ENCODE peak calls at places on chromosomes 6 and 20, in five cellular contexts. H, Y, X, V and A are unnamed samples. For H3K27me3, the result is how much of the 10 kb centered on the place peaks cover.

GRCh38 chr6:153003294-153003645 is 761 bp upstream of the MTRF1L start:
- DNase-seq in H (no peak), V (no peak), X (peak), Y (no peak), A (no peak)

GRCh38 chr6:21256197-21256596 is 337.4 kb upstream of the SOX4 start:
- DNase-seq in Y (no peak), V (no peak), H (no peak), X (no peak), A (no peak)

GRCh38 chr6:3798211-3798909 is 46.8 kb upstream of the PXDC1 start:
- DNase-seq in X (no peak), Y (no peak), H (no peak), V (no peak), A (no peak)

GRCh38 chr6:1608222-1608975 is 1.3 kb upstream of the FOXC1 start:
- DNase-seq in Y (no peak), H (no peak), V (no peak), X (peak), A (no peak)

GRCh38 chr6:90471297-90471696 is 115.6 kb downstream of the MAP3K7 start:
- DNase-seq in V (no peak), X (no peak), Y (peak), H (no peak), A (no peak)

GRCh38 chr20:37912874-37913273 is 9.9 kb downstream of the VSTM2L start:
- DNase-seq in X (no peak), Y (no peak), H (no peak), V (no peak), A (no peak)

GRCh38 chr6:75488026-75488425 is 5.6 kb downstream of the FILIP1 start:
- DNase-seq in X (no peak), Y (no peak), H (peak), V (no peak), A (no peak)

GRCh38 chr6:83190596-83190995 is 2.5 kb downstream of the PGM3 start:
- DNase-seq in V (no peak), X (no peak), H (no peak), Y (no peak), A (no peak)

GRCh38 chr20:22974354-22974753 is 60.8 kb upstream of the SSTR4 start:
- DNase-seq in V (no peak), H (no peak), X (peak), Y (no peak), A (no peak)

GRCh38 chr20:23152308-23152892 is 66.3 kb upstream of the CD93 start:
- DNase-seq in H (no peak), V (peak), Y (peak), X (no peak), A (no peak)

GRCh38 chr6:1778693-1779235 is 169.0 kb downstream of the FOXC1 start:
- DNase-seq in Y (no peak), X (no peak), V (no peak), H (no peak), A (no peak)

GRCh38 chr20:34331838-34332237 is 28.7 kb upstream of the AHCY start:
- DNase-seq in Y (no peak), X (no peak), H (no peak), V (no peak), A (no peak)

GRCh38 chr20:57656821-57657536 is 36.8 kb upstream of the ZBP1 start:
- DNase-seq in X (no peak), V (no peak), Y (peak), H (no peak), A (peak)

GRCh38 chr6:24883618-24884017 is 52.1 kb downstream of the RIPOR2 start:
- DNase-seq in H (peak), V (no peak), X (no peak), Y (peak), A (no peak)

GRCh38 chr6:137240168-137240567 is 21.0 kb upstream of the IFNGR1 start:
- DNase-seq in H (peak), X (no peak), V (no peak), Y (no peak), A (no peak)

GRCh38 chr6:137489410-137490371 is 4.5 kb downstream of the OLIG3 start:
- DNase-seq in V (no peak), Y (no peak), H (no peak), X (peak), A (no peak)

GRCh38 chr6:26032387-26033131 is 54.7 kb upstream of the HFE start:
- DNase-seq in H (no peak), V (no peak), Y (peak), X (peak), A (peak)

GRCh38 chr6:95128439-95128838 is 448.9 kb upstream of the MANEA start:
- DNase-seq in X (no peak), H (no peak), Y (no peak), V (no peak), A (no peak)

GRCh38 chr6:95133578-95133977 is 443.8 kb upstream of the MANEA start:
- DNase-seq in X (peak), H (no peak), Y (no peak), V (no peak), A (no peak)
- TF ChIP-seq CTCF in X (peak), H (peak), Y (no peak), V (no peak), A (no peak)

DNA sequence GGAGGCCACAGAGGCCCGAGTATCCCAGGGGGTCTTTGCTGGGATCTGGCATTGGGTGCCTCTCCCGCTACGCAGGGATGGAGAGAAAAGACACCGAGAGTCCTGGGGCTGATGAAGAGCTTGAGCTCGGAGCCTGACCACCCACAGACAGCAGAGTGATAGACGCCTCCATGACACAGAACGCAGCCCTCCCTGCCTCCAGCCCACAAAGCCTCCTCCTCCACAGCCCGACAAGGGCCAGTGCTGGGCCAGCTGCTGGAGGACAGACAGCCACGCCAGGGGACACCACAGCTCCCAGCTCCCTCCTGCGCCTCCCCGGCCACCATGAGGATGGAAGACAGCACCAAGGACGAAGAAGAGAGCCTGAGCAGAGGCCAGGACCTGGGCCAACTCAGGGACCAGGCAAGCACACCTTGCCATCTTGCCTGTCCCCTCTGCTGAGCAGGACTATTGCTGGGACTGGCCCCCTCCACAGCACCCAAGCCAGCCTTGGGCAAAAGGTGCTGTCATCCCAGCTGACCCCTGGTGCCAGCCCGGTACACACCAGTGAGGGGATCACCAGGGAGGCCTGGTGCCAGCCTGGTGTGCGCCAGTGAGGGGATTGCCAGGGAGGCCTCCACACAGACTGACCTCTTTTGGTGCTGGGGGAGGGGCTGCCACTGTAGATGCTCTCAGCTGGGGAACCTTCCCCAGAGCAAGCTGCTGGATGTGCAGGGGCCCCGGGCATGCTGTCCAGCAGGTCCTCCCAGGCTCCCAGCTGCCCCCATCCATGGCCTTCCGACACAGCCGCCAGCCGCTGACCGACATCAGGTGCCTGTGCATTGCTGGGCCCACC is 96.3 kb downstream of the YTHDF1 start:
- DNase-seq in Y (no peak), X (no peak), H (no peak), V (peak), A (no peak)
- H3K27me3 ChIP-seq in Y (under half), X (under half), H (under half), V (under half), A (under half)

GRCh38 chr6:7673063-7673536 is 52.8 kb upstream of the BMP6 start:
- DNase-seq in X (peak), Y (no peak), H (no peak), V (peak), A (no peak)
- TF ChIP-seq CTCF in X (peak), Y (no peak), H (no peak), V (no peak), A (no peak)

GRCh38 chr20:51169813-51170212 is 146.9 kb upstream of the KCNG1 start:
- DNase-seq in X (peak), V (no peak), H (no peak), Y (no peak), A (no peak)
- H3K27me3 ChIP-seq in X (under half), V (under half), H (under half), Y (under half), A (under half)

GRCh38 chr20:58853466-58853865 is 950 bp downstream of the GNAS start:
- DNase-seq in Y (no peak), V (no peak), X (no peak), H (no peak), A (no peak)

GRCh38 chr20:58851221-58851968 is 693 bp upstream of the GNAS-AS1 start:
- DNase-seq in H (no peak), X (peak), V (no peak), Y (no peak), A (no peak)

GRCh38 chr20:58852559-58853271 is at the start of gene GNAS:
- DNase-seq in V (peak), H (peak), Y (no peak), X (peak), A (no peak)

GRCh38 chr20:58851969-58852458 is 502 bp upstream of the GNAS start:
- DNase-seq in H (no peak), Y (no peak), V (no peak), X (no peak), A (no peak)

GRCh38 chr20:58850693-58851174 is at the start of gene GNAS-AS1:
- DNase-seq in Y (no peak), H (peak), X (peak), V (peak), A (peak)
- TF ChIP-seq CTCF in Y (no peak), H (peak), X (peak), V (peak), A (no peak)

GRCh38 chr20:63135411-63135810 is 80.5 kb downstream of the YTHDF1 start:
- DNase-seq in V (peak), Y (peak), X (peak), H (no peak), A (no peak)
- H3K27me3 ChIP-seq in V (under half), Y (under half), X (under half), H (under half), A (under half)

GRCh38 chr6:143589162-143589561 is 77.6 kb upstream of the FUCA2 start:
- DNase-seq in X (no peak), V (no peak), H (no peak), Y (no peak), A (no peak)

GRCh38 chr6:143594647-143595046 is 83.1 kb upstream of the PHACTR2 start:
- DNase-seq in Y (no peak), V (no peak), H (peak), X (no peak), A (no peak)

GRCh38 chr6:143595256-143596036 is 82.3 kb upstream of the PHACTR2 start:
- DNase-seq in V (no peak), H (no peak), X (no peak), Y (no peak), A (no peak)

GRCh38 chr6:143591441-143591840 is 79.9 kb upstream of the FUCA2 start:
- DNase-seq in Y (no peak), X (no peak), V (no peak), H (no peak), A (no peak)

DNA sequence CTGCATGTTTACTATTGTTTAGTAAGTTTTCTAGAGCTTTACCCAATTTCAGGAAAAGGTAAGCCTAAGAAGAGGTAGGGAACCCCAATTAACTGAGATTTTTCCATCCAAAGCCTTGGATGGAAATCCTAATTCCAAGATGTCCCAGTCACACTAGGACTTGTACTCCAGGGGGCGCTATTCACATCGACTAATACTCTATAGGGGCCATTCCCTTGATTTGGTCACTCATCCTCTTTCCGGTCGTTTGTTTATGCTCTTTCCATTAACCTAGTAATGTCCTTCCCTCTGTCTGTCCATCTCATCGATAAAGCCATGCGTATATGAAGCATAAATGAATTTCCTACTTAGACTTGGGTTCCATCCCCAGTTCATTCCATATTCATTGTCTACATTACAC is 80.8 kb upstream of the FUCA2 start:
- DNase-seq in H (no peak), Y (no peak), X (peak), V (no peak), A (no peak)
- TF ChIP-seq CTCF in H (peak), Y (peak), X (peak), V (peak), A (peak)

GRCh38 chr6:158518196-158519127 is 41.4 kb upstream of the TMEM181 start:
- DNase-seq in H (peak), X (peak), V (peak), Y (peak), A (no peak)
- H3K27me3 ChIP-seq in H (under half), X (under half), V (under half), Y (under half), A (under half)